ENCODE peak calls at places on chromosomes 12 and 14, in seven cellular contexts. D is K562, W is HCT116, V is SK-N-SH, A is HepG2, U is GM12878, L is H1. I is an unnamed sample.

GRCh38 chr14:90575781-90576180 is 179.0 kb downstream of the CALM1 start:
- DNase-seq in D (no peak), W (no peak), V (no peak), A (no peak), U (no peak), L (no peak), I (no peak)

GRCh38 chr14:51848120-51848519 is 12.3 kb upstream of the GNG2 start:
- DNase-seq in D (no peak), W (no peak), V (no peak), A (no peak), U (no peak), L (no peak), I (no peak)

GRCh38 chr12:31323466-31324115 is 2.4 kb downstream of the SINHCAF start:
- DNase-seq in D (peak; percentile 44), W (no peak), V (no peak), A (no peak), U (no peak), L (no peak), I (no peak)

GRCh38 chr14:43778956-43779639 is 728.0 kb downstream of the FSCB start:
- DNase-seq in D (no peak), W (no peak), V (no peak), A (peak; percentile 99), U (no peak), L (no peak), I (peak; percentile 82)

GRCh38 chr14:77133718-77134338 is 7.8 kb downstream of the ZDHHC22 start:
- DNase-seq in D (peak; percentile 45), W (no peak), V (no peak), A (peak; percentile 58), U (no peak), L (peak; percentile 80), I (peak; percentile 97)

GRCh38 chr12:23880988-23881387 is 68.5 kb downstream of the SOX5 start:
- DNase-seq in D (no peak), W (no peak), V (peak; percentile 14), A (no peak), U (no peak), L (no peak), I (no peak)

GRCh38 chr14:105014631-105015030 is 6.3 kb downstream of the CDCA4 start:
- DNase-seq in D (no peak), W (no peak), V (no peak), A (no peak), U (no peak), L (no peak), I (no peak)

GRCh38 chr12:16150290-16150689 is 127.2 kb downstream of the SLC15A5 start:
- DNase-seq in D (no peak), W (no peak), V (no peak), A (no peak), U (no peak), L (no peak), I (no peak)

GRCh38 chr12:48988030-48988649 is 10.0 kb downstream of the WNT1 start:
- DNase-seq in D (peak; percentile 80), W (no peak), V (peak; percentile 87), A (peak; percentile 46), U (no peak), L (no peak), I (peak; percentile 81)

GRCh38 chr12:76143343-76144252 is 59.1 kb upstream of the NAP1L1 start:
- DNase-seq in D (no peak), W (no peak), V (no peak), A (no peak), U (peak; percentile 38), L (no peak), I (no peak)

GRCh38 chr12:64633940-64634337 is 23.6 kb downstream of the RASSF3 start:
- DNase-seq in D (no peak), W (no peak), V (no peak), A (peak; percentile 88), U (no peak), L (no peak), I (no peak)

GRCh38 chr14:76546426-76547221 is 170.7 kb downstream of the ESRRB start:
- DNase-seq in D (peak; percentile 62), W (peak; percentile 50), V (peak; percentile 65), A (peak; percentile 25), U (no peak), L (no peak), I (no peak)

GRCh38 chr12:86233126-86233525 is 23.1 kb downstream of the MGAT4C start:
- DNase-seq in D (no peak), W (peak; percentile 3), V (no peak), A (no peak), U (no peak), L (no peak), I (no peak)

GRCh38 chr12:120677765-120678473 is 9.0 kb upstream of the MLEC start:
- DNase-seq in D (no peak), W (no peak), V (no peak), A (no peak), U (peak; percentile 82), L (no peak), I (no peak)

GRCh38 chr14:102999227-102999895 is 58.0 kb downstream of the CDC42BPB start:
- DNase-seq in D (no peak), W (no peak), V (no peak), A (no peak), U (no peak), L (no peak), I (no peak)

GRCh38 chr14:78143489-78144145 is 26.6 kb upstream of the NRXN3 start:
- DNase-seq in D (peak; percentile 17), W (no peak), V (no peak), A (no peak), U (no peak), L (no peak), I (no peak)

GRCh38 chr12:76402259-76402658 is 54.0 kb upstream of the BBS10 start:
- DNase-seq in D (peak; percentile 28), W (no peak), V (peak; percentile 48), A (peak; percentile 27), U (no peak), L (no peak), I (no peak)

GRCh38 chr12:115998119-115998633 is 279.3 kb downstream of the MED13L start:
- DNase-seq in D (peak; percentile 31), W (peak; percentile 32), V (peak; percentile 27), A (peak; percentile 24), U (no peak), L (peak; percentile 13), I (peak; percentile 75)

GRCh38 chr14:101289230-101289690 is 272.0 kb upstream of the DIO3 start:
- DNase-seq in D (no peak), W (no peak), V (no peak), A (peak; percentile 99), U (no peak), L (no peak), I (no peak)

GRCh38 chr12:29039013-29039412 is 110.1 kb upstream of the FAR2 start:
- DNase-seq in D (no peak), W (no peak), V (peak; percentile 30), A (no peak), U (no peak), L (no peak), I (no peak)

GRCh38 chr14:72892879-72893635 is 844 bp downstream of the DPF3 start:
- DNase-seq in D (peak; percentile 51), W (no peak), V (peak; percentile 73), A (no peak), U (no peak), L (no peak), I (no peak)

GRCh38 chr14:50812856-50813543 is 18.0 kb downstream of the NIN start:
- DNase-seq in D (no peak), W (no peak), V (no peak), A (no peak), U (no peak), L (no peak), I (no peak)
- TF ChIP-seq JUND in D (no peak), W (no peak), V (no peak), A (no peak), U (no peak), L (no peak), I (no peak)

DNA sequence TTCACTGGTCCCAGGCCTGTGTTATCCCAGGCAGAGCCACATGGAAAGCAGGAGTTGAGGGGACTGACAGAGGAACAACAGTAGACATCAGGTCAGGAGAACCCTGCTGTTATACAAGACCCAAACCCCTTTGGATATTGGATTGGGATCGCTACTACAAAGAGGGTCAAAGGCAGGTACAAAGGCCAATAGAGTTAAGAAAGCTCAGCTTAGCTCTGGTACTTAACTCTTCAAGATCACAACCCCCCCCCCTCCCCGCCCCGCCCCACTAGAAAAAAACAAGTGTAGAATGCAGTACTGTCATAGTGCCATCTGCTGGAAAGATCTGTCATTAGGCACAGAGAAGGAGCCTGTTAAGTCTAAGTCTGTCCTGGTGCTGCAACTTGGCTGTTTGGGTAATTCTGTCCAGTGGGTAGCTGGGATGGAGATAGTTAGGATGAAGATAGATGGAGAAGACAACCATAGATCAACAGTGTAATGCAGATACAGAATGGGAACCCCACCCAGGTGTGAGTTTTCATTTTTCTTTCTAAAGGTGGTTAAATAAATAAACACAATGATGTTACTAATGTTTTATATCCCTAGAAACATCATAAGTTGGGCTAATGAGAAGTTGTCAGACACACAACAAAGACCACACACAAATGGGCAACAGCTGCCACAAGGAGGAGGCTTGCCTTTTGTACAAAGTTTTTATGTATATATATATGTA is 17.2 kb downstream of the REM2 start:
- DNase-seq in D (peak; percentile 71), W (peak; percentile 70), V (peak; percentile 72), A (peak; percentile 83), U (peak; percentile 47), L (no peak), I (no peak)
- TF ChIP-seq JUND in D (no peak), W (no peak), V (no peak), A (no peak), U (no peak), L (no peak), I (no peak)

GRCh38 chr14:96893966-96894622 is 96.9 kb downstream of the VRK1 start:
- DNase-seq in D (no peak), W (no peak), V (no peak), A (no peak), U (no peak), L (no peak), I (no peak)

GRCh38 chr14:96888593-96888992 is 91.4 kb downstream of the VRK1 start:
- DNase-seq in D (no peak), W (no peak), V (no peak), A (no peak), U (no peak), L (no peak), I (no peak)

GRCh38 chr14:96888158-96888557 is 91.0 kb downstream of the VRK1 start:
- DNase-seq in D (no peak), W (no peak), V (no peak), A (no peak), U (peak; percentile 33), L (no peak), I (no peak)

GRCh38 chr14:96894966-96895365 is 97.8 kb downstream of the VRK1 start:
- DNase-seq in D (no peak), W (no peak), V (no peak), A (no peak), U (no peak), L (no peak), I (no peak)

GRCh38 chr14:96889091-96889490 is 91.9 kb downstream of the VRK1 start:
- DNase-seq in D (no peak), W (no peak), V (peak; percentile 54), A (no peak), U (no peak), L (no peak), I (no peak)
- TF ChIP-seq JUND in D (no peak), W (no peak), V (no peak), A (no peak), U (no peak), L (no peak), I (no peak)

DNA sequence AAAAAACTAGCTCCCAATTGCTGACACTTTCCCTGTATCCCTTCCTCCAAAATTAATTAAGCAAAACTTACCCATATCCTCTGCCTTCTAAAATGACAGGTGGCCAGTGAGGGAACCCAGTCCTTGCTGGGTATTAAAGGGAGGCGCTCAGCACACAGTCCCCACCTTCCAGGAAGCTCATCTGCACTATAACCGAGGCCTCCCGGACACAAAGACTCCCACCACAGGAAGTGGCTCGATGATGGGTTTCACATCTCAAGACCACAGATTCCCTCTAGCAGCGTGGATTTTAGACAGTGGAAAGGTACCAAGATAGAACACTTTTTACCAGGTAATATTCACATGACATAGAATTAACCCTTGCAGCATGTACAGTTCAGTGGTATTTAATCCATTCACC is 126.8 kb upstream of the NCOR2 start:
- DNase-seq in D (no peak), W (no peak), V (no peak), A (no peak), U (no peak), L (no peak), I (no peak)
- TF ChIP-seq JUND in D (no peak), W (no peak), V (no peak), A (no peak), U (no peak), L (no peak), I (no peak)

I was measured in T47D.